ENCODE peak calls at places on chromosomes 5 and 9, in nine cellular contexts. Q, A, K, I, D, X, S, P and L are unnamed samples.

GRCh38 chr5:141477815-141478214 is 2.0 kb downstream of the PCDHGC3 start:
- DNase-seq in P (no peak), Q (peak), S (no peak), D (no peak), A (no peak), X (no peak), I (no peak), K (peak), L (no peak)

GRCh38 chr9:138051586-138052321 is 174.2 kb downstream of the CACNA1B start:
- DNase-seq in P (no peak), A (no peak), K (no peak), X (no peak), Q (no peak), I (no peak), S (no peak), D (no peak), L (no peak)

GRCh38 chr9:116233160-116233530 is 79.6 kb downstream of the PAPPA start:
- DNase-seq in X (no peak), A (no peak), D (no peak), I (no peak), P (peak), S (peak), Q (no peak), K (no peak), L (no peak)

GRCh38 chr9:120099064-120099463 is 480.9 kb downstream of the CDK5RAP2 start:
- DNase-seq in A (no peak), Q (no peak), S (no peak), X (peak), I (no peak), P (no peak), D (no peak), K (no peak), L (no peak)

GRCh38 chr5:120436996-120437395 is 27.1 kb upstream of the PRR16 start:
- DNase-seq in K (peak), S (no peak), A (no peak), P (no peak), I (no peak), X (no peak), Q (peak), D (no peak), L (no peak)

GRCh38 chr5:168829044-168829443 is 249.9 kb upstream of the PANK3 start:
- DNase-seq in P (no peak), D (no peak), S (no peak), K (no peak), A (no peak), I (no peak), Q (no peak), X (no peak), L (no peak)

GRCh38 chr5:42842860-42843641 is 31.4 kb upstream of the SELENOP start:
- DNase-seq in P (peak), I (no peak), A (no peak), K (no peak), D (no peak), X (peak), S (no peak), Q (no peak), L (no peak)

GRCh38 chr5:141681695-141682641 is at the start of gene ARAP3:
- DNase-seq in I (no peak), P (peak), X (no peak), S (peak), A (peak), Q (peak), D (peak), K (peak), L (peak)

GRCh38 chr9:18721267-18722079 is 247.5 kb downstream of the ADAMTSL1 start:
- DNase-seq in A (peak), K (no peak), I (no peak), S (no peak), D (no peak), Q (no peak), P (no peak), X (no peak), L (peak)

GRCh38 chr9:1366300-1366699 is 316.1 kb downstream of the DMRT2 start:
- DNase-seq in P (no peak), K (no peak), D (no peak), X (no peak), A (no peak), I (no peak), S (no peak), Q (no peak), L (no peak)

GRCh38 chr5:21254161-21254560 is 1266.2 kb upstream of the CDH18 start:
- DNase-seq in K (no peak), S (no peak), D (no peak), X (no peak), P (no peak), A (no peak), I (no peak), Q (no peak), L (no peak)